ENCODE peak calls at places on chromosomes 1 and 21, in ten cellular contexts. I is caudate nucleus; T is non-pigmented ciliary epithelial cell; W is astrocyte; Y is GM12865; V is lower leg skin; J is HTR-8/SVneo; C is T follicular helper cell; F is EL; S is activated CD4-positive, alpha-beta T cell treated with anti-CD3 and anti-CD28 coated beads for 48 hours. G is an unnamed sample.

GRCh38 chr1:168609133-168609715 is 32.8 kb downstream of the XCL1 start:
- DNase-seq in S (no peak), C (no peak), I (peak; percentile 73), J (no peak), V (no peak), T (peak; percentile 30), F (no peak), Y (no peak), W (peak; percentile 69), G (peak; percentile 15)

GRCh38 chr1:8384577-8384976 is 66.7 kb downstream of the SLC45A1 start:
- DNase-seq in T (no peak), J (no peak), F (peak; percentile 15), S (no peak), W (no peak), I (no peak), V (no peak), C (no peak), Y (no peak), G (peak; percentile 43)

GRCh38 chr21:41580758-41581554 is 73.0 kb upstream of the TMPRSS2 start:
- DNase-seq in I (no peak), T (no peak), V (no peak), C (no peak), F (no peak), Y (no peak), S (no peak), J (no peak), W (no peak), G (no peak)

GRCh38 chr1:182698977-182699672 is 14.7 kb upstream of the RGS8 start:
- DNase-seq in F (no peak), Y (no peak), T (no peak), I (peak; percentile 25), S (no peak), V (peak; percentile 63), C (no peak), W (no peak), J (no peak), G (no peak)

GRCh38 chr1:6037338-6037762 is 8.3 kb upstream of the KCNAB2 start:
- DNase-seq in C (no peak), Y (peak; percentile 47), J (peak; percentile 37), T (no peak), V (no peak), I (no peak), W (no peak), S (no peak), F (peak; percentile 83), G (peak; percentile 81)

GRCh38 chr1:53600001-53600400 is 139.0 kb downstream of the GLIS1 start:
- DNase-seq in V (no peak), W (no peak), T (no peak), S (no peak), J (no peak), Y (no peak), C (no peak), F (no peak), I (no peak), G (no peak)

GRCh38 chr1:221987860-221988520 is 246.1 kb upstream of the DUSP10 start:
- DNase-seq in W (peak; percentile 90), J (peak; percentile 51), C (no peak), T (peak; percentile 90), F (peak; percentile 81), I (peak; percentile 12), S (no peak), Y (no peak), V (no peak), G (peak; percentile 79)

GRCh38 chr1:211515090-211516023 is 23.4 kb upstream of the RD3 start:
- DNase-seq in C (peak; percentile 55), W (peak; percentile 68), S (peak; percentile 88), V (peak; percentile 44), I (peak; percentile 17), J (peak; percentile 84), F (peak; percentile 91), T (peak; percentile 54), Y (peak; percentile 89), G (peak; percentile 79)

GRCh38 chr1:77056525-77056924 is 162.7 kb downstream of the PIGK start:
- DNase-seq in J (no peak), S (no peak), W (no peak), I (no peak), V (no peak), Y (no peak), T (no peak), F (no peak), C (no peak), G (no peak)

GRCh38 chr1:111302374-111302773 is 11.7 kb downstream of the CHIA start:
- DNase-seq in F (no peak), T (no peak), S (no peak), V (no peak), I (no peak), C (no peak), Y (no peak), W (no peak), J (no peak), G (no peak)

GRCh38 chr21:41152149-41152548 is 15.8 kb upstream of the BACE2 start:
- DNase-seq in F (no peak), T (no peak), W (no peak), I (no peak), S (no peak), C (no peak), Y (no peak), J (no peak), V (no peak), G (no peak)

GRCh38 chr1:93619507-93620168 is 62.0 kb downstream of the BCAR3 start:
- DNase-seq in J (no peak), I (no peak), S (peak; percentile 28), F (no peak), C (no peak), V (no peak), Y (peak; percentile 21), W (no peak), T (no peak), G (no peak)

GRCh38 chr1:55007626-55008025 is 8.9 kb downstream of the BSND start:
- DNase-seq in W (peak; percentile 68), F (peak; percentile 88), T (peak; percentile 53), V (no peak), C (no peak), I (no peak), J (peak; percentile 33), Y (no peak), S (no peak), G (peak; percentile 91)

GRCh38 chr1:32770221-32770731 is 46.9 kb downstream of the YARS1 start:
- DNase-seq in Y (no peak), J (no peak), S (no peak), C (no peak), V (no peak), I (no peak), F (no peak), W (no peak), T (no peak), G (no peak)